ENCODE peak calls at places on chromosome 1, in five cellular contexts. R, W, E, U and G are unnamed samples.

GRCh38 chr1:44628962-44629756 is 45.1 kb downstream of the TMEM53 start:
- DNase-seq in E (no peak), W (no peak), U (no peak), R (no peak), G (no peak)

GRCh38 chr1:23704834-23705495 is 13.4 kb downstream of the RPL11 start:
- DNase-seq in W (no peak), E (no peak), R (peak), U (no peak), G (no peak)

GRCh38 chr1:18929686-18930085 is 26.8 kb downstream of the IFFO2 start:
- DNase-seq in W (no peak), E (no peak), U (no peak), R (no peak), G (no peak)

GRCh38 chr1:221715321-221716169 is 26.3 kb downstream of the DUSP10 start:
- DNase-seq in E (peak), R (peak), W (no peak), U (no peak), G (no peak)

GRCh38 chr1:219189942-219190341 is 16.3 kb downstream of the LYPLAL1 start:
- DNase-seq in E (no peak), W (no peak), U (no peak), R (no peak), G (no peak)

GRCh38 chr1:7229696-7230095 is 444.4 kb downstream of the CAMTA1 start:
- DNase-seq in U (no peak), R (no peak), E (no peak), W (no peak), G (no peak)

GRCh38 chr1:219782929-219783328 is 145.4 kb downstream of the SLC30A10 start:
- DNase-seq in U (no peak), E (no peak), R (no peak), W (no peak), G (no peak)

GRCh38 chr1:224251741-224252146 is 68.7 kb downstream of the DEGS1 start:
- DNase-seq in U (no peak), R (no peak), E (no peak), W (no peak), G (no peak)

GRCh38 chr1:172670791-172671190 is 11.9 kb downstream of the FASLG start:
- DNase-seq in E (no peak), W (no peak), U (no peak), R (no peak), G (no peak)

GRCh38 chr1:227541129-227541528 is 22.2 kb upstream of the ZNF678 start:
- DNase-seq in E (no peak), U (no peak), R (no peak), W (no peak), G (no peak)

GRCh38 chr1:235867903-235868469 is 1.3 kb upstream of the LYST start:
- DNase-seq in W (no peak), R (no peak), E (no peak), U (no peak), G (no peak)

GRCh38 chr1:244052011-244052727 is 1.1 kb downstream of the ZBTB18 start:
- DNase-seq in R (no peak), U (no peak), W (no peak), E (no peak), G (no peak)

GRCh38 chr1:168623003-168623828 is 46.8 kb downstream of the XCL1 start:
- DNase-seq in E (no peak), W (peak), R (no peak), U (peak), G (no peak)

GRCh38 chr1:167635233-167635648 is 5.2 kb downstream of the RCSD1 start:
- DNase-seq in E (no peak), U (no peak), W (peak), R (no peak), G (no peak)

GRCh38 chr1:162689745-162690671 is 57.7 kb downstream of the DDR2 start:
- DNase-seq in U (no peak), R (no peak), W (no peak), E (no peak), G (no peak)

GRCh38 chr1:242147096-242147976 is 148.4 kb upstream of the MAP1LC3C start:
- DNase-seq in E (no peak), W (no peak), U (no peak), R (no peak), G (no peak)

GRCh38 chr1:169348356-169349036 is 19.1 kb downstream of the NME7 start:
- DNase-seq in E (no peak), R (peak), U (peak), W (no peak), G (peak)

GRCh38 chr1:151197863-151198253 is 494 bp upstream of the PIP5K1A start:
- DNase-seq in E (no peak), U (no peak), R (peak), W (no peak), G (no peak)

GRCh38 chr1:171107257-171107940 is 16.7 kb downstream of the FMO3 start:
- DNase-seq in U (no peak), W (no peak), E (no peak), R (no peak), G (no peak)

GRCh38 chr1:195568389-195568788 is 1039.9 kb downstream of the KCNT2 start:
- DNase-seq in U (no peak), W (no peak), E (no peak), R (no peak), G (no peak)

GRCh38 chr1:181485276-181486097 is 2.2 kb downstream of the CACNA1E start:
- DNase-seq in E (no peak), W (no peak), R (no peak), U (no peak), G (peak)

GRCh38 chr1:92951141-92951582 is 10.1 kb downstream of the DIPK1A start:
- DNase-seq in W (peak), R (peak), E (no peak), U (peak), G (peak)

GRCh38 chr1:116375884-116376733 is 3.1 kb downstream of the ATP1A1 start:
- DNase-seq in E (no peak), U (peak), R (peak), W (no peak), G (no peak)

GRCh38 chr1:193799948-193800690 is 613.7 kb upstream of the B3GALT2 start:
- DNase-seq in E (no peak), R (no peak), U (no peak), W (no peak), G (no peak)

GRCh38 chr1:160726498-160727391 is 12.3 kb upstream of the SLAMF7 start:
- DNase-seq in U (peak), E (peak), W (peak), R (peak), G (no peak)

DNA sequence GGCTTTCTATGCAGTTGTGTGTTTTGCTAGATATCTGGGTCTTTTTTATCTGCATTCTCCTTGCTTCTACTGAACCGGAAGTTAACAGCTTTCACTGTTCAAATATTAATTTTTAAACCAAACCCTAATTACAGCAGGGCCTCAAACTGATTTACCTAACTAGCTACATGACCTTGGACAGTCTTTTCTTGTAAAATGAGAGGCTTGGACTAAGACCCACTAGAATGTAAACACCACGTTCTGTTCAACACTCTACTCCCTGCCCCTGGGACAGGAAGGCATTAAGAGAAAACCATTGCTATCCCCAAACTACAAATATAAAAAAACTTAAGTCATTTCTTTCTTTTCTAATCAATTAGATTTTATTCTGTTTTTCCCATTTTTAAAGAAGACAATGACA is 3.7 kb downstream of the USP24 start:
- DNase-seq in W (no peak), R (peak), U (no peak), E (no peak), G (no peak)
- TF ChIP-seq SRF in W (no peak), R (no peak), U (no peak), E (no peak), G (no peak)

DNA sequence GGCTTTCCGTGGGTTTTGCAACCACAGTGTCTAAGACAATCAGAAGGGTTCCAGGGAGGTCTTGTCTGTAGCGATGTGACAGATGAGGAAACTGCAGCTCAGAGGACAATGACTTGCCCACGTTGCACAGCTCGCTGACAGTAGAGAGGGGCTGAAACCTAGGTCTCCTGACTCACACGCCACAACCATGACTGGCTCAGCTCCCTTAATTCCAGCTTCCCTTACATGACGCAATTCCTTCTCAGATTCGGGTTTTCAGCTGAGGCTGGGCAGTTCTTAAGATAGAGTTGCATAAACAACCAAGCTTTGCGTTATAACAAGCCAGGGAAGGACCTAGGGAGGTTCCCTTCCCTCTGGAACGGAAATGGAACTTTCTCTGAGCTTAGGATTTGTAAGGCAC is 36.3 kb downstream of the DHCR24 start:
- DNase-seq in W (no peak), U (no peak), R (no peak), E (no peak), G (no peak)
- TF ChIP-seq SRF in W (no peak), U (no peak), R (no peak), E (no peak), G (no peak)

GRCh38 chr1:3014443-3015268 is 6.6 kb upstream of the ACTRT2 start:
- DNase-seq in W (no peak), U (no peak), E (no peak), R (no peak), G (no peak)
- TF ChIP-seq SRF in W (no peak), U (no peak), E (no peak), R (no peak), G (no peak)

DNA sequence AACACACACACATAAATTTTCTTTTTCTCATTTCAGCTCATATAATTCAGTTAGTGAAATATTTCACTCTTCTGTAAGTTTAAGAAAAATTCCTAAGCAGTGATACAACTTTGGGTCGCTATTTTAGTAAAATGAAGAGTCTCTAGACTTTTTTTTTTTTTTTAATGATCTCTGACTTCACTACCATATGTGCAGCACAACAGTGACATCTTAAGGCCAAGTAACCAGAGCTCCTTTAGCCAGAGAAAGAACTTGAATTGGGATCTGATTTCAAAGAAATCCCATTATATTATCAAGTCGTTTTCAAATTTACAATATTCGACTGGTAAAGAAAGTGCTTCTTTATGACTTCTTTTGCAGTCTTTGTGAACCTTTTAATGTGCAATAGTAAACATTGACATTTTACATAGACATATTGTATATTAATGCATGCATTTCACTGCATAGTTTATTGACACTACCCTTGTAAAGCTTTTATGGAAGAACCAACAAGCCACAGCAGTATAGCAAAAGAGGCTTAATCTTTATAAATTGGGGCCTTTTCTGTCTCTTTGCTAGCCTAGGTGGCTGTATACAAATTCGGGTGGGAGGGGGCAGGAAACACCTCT is 62.2 kb downstream of the LRRC40 start:
- DNase-seq in U (no peak), E (no peak), W (no peak), R (no peak), G (no peak)
- TF ChIP-seq SRF in U (no peak), E (no peak), W (no peak), R (no peak), G (no peak)

GRCh38 chr1:2566106-2567045 is 10.2 kb downstream of the TNFRSF14 start:
- DNase-seq in U (no peak), W (no peak), E (no peak), R (no peak), G (no peak)
- TF ChIP-seq SRF in U (no peak), W (no peak), E (no peak), R (no peak), G (no peak)

GRCh38 chr1:216905781-216906180 is 182.6 kb upstream of the ESRRG start:
- DNase-seq in W (no peak), R (no peak), U (no peak), E (no peak), G (no peak)

GRCh38 chr1:216908116-216908515 is 184.9 kb upstream of the ESRRG start:
- DNase-seq in E (no peak), W (no peak), R (no peak), U (no peak), G (no peak)

GRCh38 chr1:216913966-216914365 is 190.7 kb upstream of the ESRRG start:
- DNase-seq in W (no peak), E (no peak), U (no peak), R (no peak), G (no peak)

GRCh38 chr1:216914974-216915373 is 191.7 kb upstream of the ESRRG start:
- DNase-seq in R (no peak), E (no peak), W (no peak), U (no peak), G (no peak)

DNA sequence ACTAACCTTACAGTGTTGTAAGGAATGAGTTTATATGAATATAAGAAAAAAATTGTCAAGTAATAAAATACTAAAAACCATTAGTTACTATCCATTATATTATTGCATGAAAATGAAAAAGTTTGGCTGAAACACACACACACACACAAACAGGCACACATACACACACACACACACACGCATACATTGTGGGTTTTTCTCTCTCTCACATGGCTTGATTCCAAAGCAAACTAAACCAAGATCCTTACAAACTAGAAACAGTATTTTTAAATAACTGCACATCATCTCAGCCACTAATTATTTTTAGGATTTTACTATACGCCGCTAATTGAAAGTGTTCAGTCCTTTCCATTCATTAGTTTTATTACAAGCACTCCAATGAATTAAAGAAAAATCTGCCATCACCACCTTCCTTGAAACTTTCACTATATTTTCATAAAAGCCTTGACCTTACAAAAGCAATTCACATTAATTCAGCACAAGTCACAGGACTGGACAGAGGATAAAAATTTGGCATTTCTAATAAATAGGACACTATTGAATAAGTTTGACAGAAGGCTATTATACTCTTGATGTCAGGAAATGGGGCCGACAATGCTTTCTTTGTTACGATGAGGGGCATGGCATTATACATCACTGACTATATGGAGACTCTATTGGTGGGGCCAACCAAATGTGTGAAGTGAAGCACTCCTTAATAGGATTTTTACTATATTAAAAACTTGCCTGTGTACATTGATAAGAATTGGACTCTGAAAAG is 187.0 kb upstream of the ESRRG start:
- DNase-seq in E (no peak), W (no peak), R (no peak), U (no peak), G (no peak)
- TF ChIP-seq SRF in E (no peak), W (no peak), R (no peak), U (no peak), G (no peak)